ENCODE peak calls at places on chromosomes 5 and 9, in ten cellular contexts. K is right lobe of liver; I is heart right ventricle; H is CD8-positive, alpha-beta T cell; T is aorta; Y is IMR-90; F is K562; Z is upper lobe of right lung; O is gastrocnemius medialis; D is left lung. A is an unnamed sample.
A peak's percentile ranks its signal among the peaks of the same experiment; 100 is the strongest.

GRCh38 chr5:66744040-66744439 is 147.8 kb downstream of the MAST4 start:
- ATAC-seq in K (no peak), I (no peak), H (no peak), T (peak; percentile 72), Y (peak; percentile 61), F (no peak), Z (no peak), O (no peak), D (peak; percentile 48), A (no peak)

GRCh38 chr9:124124729-124125589 is 113.4 kb downstream of the LHX2 start:
- ATAC-seq in K (no peak), I (no peak), H (no peak), T (no peak), Y (no peak), F (no peak), Z (no peak), O (no peak), D (no peak), A (no peak)

GRCh38 chr5:168159425-168159824 is 132.0 kb upstream of the WWC1 start:
- ATAC-seq in K (peak; percentile 68), I (no peak), H (no peak), T (no peak), Y (no peak), F (no peak), Z (peak; percentile 70), O (no peak), D (peak; percentile 41), A (no peak)

GRCh38 chr9:136282272-136282861 is 21.5 kb downstream of the CCDC187 start:
- ATAC-seq in K (no peak), I (no peak), H (no peak), T (no peak), Y (no peak), F (no peak), Z (no peak), O (no peak), D (no peak), A (no peak)

GRCh38 chr5:131252824-131253171 is 11.1 kb upstream of the CDC42SE2 start:
- ATAC-seq in K (peak; percentile 85), I (peak; percentile 79), H (peak; percentile 75), T (peak; percentile 69), Y (no peak), F (peak; percentile 72), Z (peak; percentile 95), O (peak; percentile 26), D (peak; percentile 85), A (peak; percentile 66)

GRCh38 chr5:89028579-89029272 is 145.7 kb upstream of the MEF2C start:
- ATAC-seq in K (no peak), I (no peak), H (no peak), T (no peak), Y (no peak), F (no peak), Z (no peak), O (no peak), D (no peak), A (no peak)

GRCh38 chr5:14405706-14406553 is 175.7 kb upstream of the OTULINL start:
- ATAC-seq in K (no peak), I (peak; percentile 2), H (no peak), T (no peak), Y (peak; percentile 36), F (no peak), Z (no peak), O (no peak), D (no peak), A (no peak)

GRCh38 chr5:134447815-134448520 is 36.3 kb upstream of the CDKN2AIPNL start:
- ATAC-seq in K (no peak), I (no peak), H (no peak), T (no peak), Y (no peak), F (no peak), Z (no peak), O (no peak), D (no peak), A (no peak)

GRCh38 chr5:107370569-107370968 is 300.2 kb downstream of the EFNA5 start:
- ATAC-seq in K (no peak), I (peak; percentile 70), H (no peak), T (no peak), Y (no peak), F (no peak), Z (no peak), O (no peak), D (no peak), A (no peak)

GRCh38 chr9:129568560-129569505 is 52.1 kb downstream of the C9orf50 start:
- ATAC-seq in K (peak; percentile 79), I (peak; percentile 59), H (peak; percentile 48), T (peak; percentile 42), Y (peak; percentile 24), F (peak; percentile 41), Z (peak; percentile 15), O (no peak), D (peak; percentile 39), A (peak; percentile 23)

GRCh38 chr5:142104491-142104890 is 4.1 kb upstream of the NDFIP1 start:
- ATAC-seq in K (no peak), I (no peak), H (peak; percentile 50), T (no peak), Y (no peak), F (no peak), Z (no peak), O (no peak), D (no peak), A (no peak)

GRCh38 chr5:95669540-95669939 is 13.3 kb downstream of the SPATA9 start:
- ATAC-seq in K (peak; percentile 92), I (peak; percentile 97), H (no peak), T (peak; percentile 88), Y (peak; percentile 91), F (peak; percentile 70), Z (peak; percentile 62), O (peak; percentile 99), D (peak; percentile 68), A (peak; percentile 95)

GRCh38 chr5:139960723-139961383 is 82.2 kb downstream of the NRG2 start:
- ATAC-seq in K (no peak), I (no peak), H (no peak), T (no peak), Y (no peak), F (no peak), Z (no peak), O (no peak), D (no peak), A (no peak)

GRCh38 chr9:34127035-34127948 is 794 bp upstream of the DCAF12 start:
- ATAC-seq in K (no peak), I (peak; percentile 7), H (no peak), T (peak; percentile 19), Y (no peak), F (peak; percentile 43), Z (no peak), O (no peak), D (peak; percentile 1), A (no peak)

GRCh38 chr9:121764371-121764730 is 112.9 kb downstream of the DAB2IP start:
- ATAC-seq in K (no peak), I (no peak), H (no peak), T (no peak), Y (no peak), F (no peak), Z (no peak), O (no peak), D (no peak), A (no peak)

DNA sequence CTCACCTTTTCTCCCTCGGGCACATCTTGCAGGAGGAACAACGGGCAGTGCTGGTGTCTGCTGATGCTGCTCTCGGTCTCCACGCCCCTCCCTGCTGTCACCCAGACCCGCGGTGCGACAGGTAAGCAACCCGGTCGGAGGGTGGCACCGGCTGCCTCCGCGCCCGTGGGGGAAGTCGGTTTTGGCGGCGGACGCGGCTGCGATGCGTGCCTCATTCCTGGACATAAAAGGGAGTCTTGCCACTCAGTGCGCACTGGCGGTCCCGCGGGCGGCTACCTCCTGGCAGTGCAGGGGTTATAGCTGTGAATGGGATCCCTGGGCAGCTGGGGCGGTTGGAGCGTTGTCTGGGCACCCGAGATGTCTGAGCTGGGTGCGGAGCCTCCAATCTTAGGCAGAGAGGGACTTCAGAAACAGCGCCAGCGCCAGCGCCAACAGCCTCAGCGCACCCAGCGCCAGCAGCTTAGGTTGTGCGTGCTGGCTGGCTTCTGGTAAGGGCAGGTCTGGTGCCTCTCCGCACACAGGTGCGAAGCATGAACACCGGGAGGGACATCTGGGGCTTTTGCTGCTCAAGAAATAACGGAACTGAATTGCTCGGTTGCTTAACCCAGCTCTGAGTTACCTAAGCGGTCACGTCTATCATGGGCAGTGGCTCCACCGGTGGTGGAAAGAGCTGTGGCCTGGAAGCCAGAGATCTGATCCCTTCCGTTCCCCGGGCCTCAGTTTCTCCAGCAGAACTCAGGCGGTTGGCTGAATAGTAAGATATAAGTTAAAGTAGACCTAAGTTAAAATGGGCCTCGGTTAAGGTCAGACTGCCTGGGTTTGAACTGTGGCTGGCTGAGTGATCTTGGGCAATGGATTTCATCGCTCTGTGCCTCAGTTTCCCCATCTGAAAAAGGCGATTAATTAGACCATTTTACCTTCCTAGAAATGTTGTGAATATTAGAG is 695 bp downstream of the COL15A1 start:
- ATAC-seq in K (no peak), I (peak; percentile 48), H (no peak), T (peak; percentile 63), Y (peak; percentile 65), F (no peak), Z (peak; percentile 28), O (no peak), D (peak; percentile 34), A (peak; percentile 61)
- H3K27ac ChIP-seq in K (no peak overlapping the region), I (peak overlapping the region; percentile 89), H (no peak overlapping the region), T (no peak overlapping the region), Y (peak overlapping the region; percentile 73), F (no peak overlapping the region), Z (peak overlapping the region; percentile 24), O (peak overlapping the region; percentile 73), D (no peak overlapping the region), A (peak overlapping the region; percentile 74)

DNA sequence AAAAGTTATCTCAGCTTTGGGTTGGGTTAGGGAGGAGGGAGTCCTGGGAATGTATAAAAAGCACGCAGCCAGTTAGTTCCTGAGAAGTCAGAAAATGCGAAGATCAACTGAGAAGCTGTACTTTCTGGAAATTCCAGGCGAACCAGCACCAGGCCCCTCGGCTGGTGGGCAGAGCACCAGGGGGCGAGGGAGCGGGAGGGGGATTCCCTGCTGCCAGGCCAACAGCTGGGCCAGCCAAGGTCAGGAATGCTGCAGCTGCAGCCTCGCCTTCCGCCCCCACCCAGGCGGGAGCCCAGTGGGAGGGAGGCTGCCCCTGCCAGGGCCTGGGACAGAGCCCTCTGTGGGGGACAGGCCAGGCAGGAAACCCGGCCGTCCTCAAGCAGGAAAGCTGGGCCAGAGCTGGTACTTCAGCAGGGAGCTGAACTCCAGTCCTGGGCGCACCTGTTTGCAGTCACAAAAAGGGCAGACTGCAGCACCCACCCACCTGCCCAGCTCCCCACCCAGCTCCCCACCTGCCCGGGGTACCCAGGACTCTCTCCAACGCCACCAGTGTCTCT is 35.5 kb downstream of the VAV2 start:
- ATAC-seq in K (peak; percentile 38), I (peak; percentile 81), H (no peak), T (peak; percentile 65), Y (peak; percentile 74), F (no peak), Z (peak; percentile 66), O (no peak), D (peak; percentile 61), A (peak; percentile 50)
- H3K27ac ChIP-seq in K (peak overlapping the region; percentile 22), I (peak overlapping the region; percentile 27), H (no peak overlapping the region), T (no peak overlapping the region), Y (peak overlapping the region; percentile 26), F (no peak overlapping the region), Z (peak overlapping the region; percentile 71), O (no peak overlapping the region), D (peak overlapping the region; percentile 48), A (peak overlapping the region; percentile 16)

GRCh38 chr5:111238826-111239225 is 14.6 kb downstream of the CAMK4 start:
- ATAC-seq in K (no peak), I (no peak), H (no peak), T (no peak), Y (no peak), F (no peak), Z (no peak), O (no peak), D (no peak), A (no peak)
- H3K27ac ChIP-seq in K (no peak overlapping the region), I (no peak overlapping the region), H (peak overlapping the region; percentile 36), T (no peak overlapping the region), Y (no peak overlapping the region), F (no peak overlapping the region), Z (no peak overlapping the region), O (no peak overlapping the region), D (no peak overlapping the region), A (no peak overlapping the region)

GRCh38 chr9:81557452-81557956 is 131.8 kb downstream of the TLE1 start:
- ATAC-seq in K (no peak), I (no peak), H (no peak), T (peak; percentile 7), Y (no peak), F (no peak), Z (no peak), O (no peak), D (no peak), A (peak; percentile 39)
- H3K27ac ChIP-seq in K (no peak overlapping the region), I (no peak overlapping the region), H (no peak overlapping the region), T (no peak overlapping the region), Y (peak overlapping the region; percentile 47), F (no peak overlapping the region), Z (no peak overlapping the region), O (no peak overlapping the region), D (no peak overlapping the region), A (peak overlapping the region; percentile 56)